ENCODE peak calls at places on chromosomes 3 and 15, in four cellular contexts. T is ovary, X is gastrocnemius medialis, H is GM13976. L is an unnamed sample.
A peak's percentile ranks its signal among the peaks of the same experiment; 100 is the strongest.

GRCh38 chr3:105444725-105445124 is 78.0 kb downstream of the ALCAM start:
- DNase-seq in T (no peak), X (no peak), H (no peak), L (no peak)

GRCh38 chr15:65338366-65338765 is 33.9 kb downstream of the RNU5B-1 start:
- DNase-seq in T (no peak), H (no peak), X (no peak), L (peak; percentile 64)

GRCh38 chr3:160837394-160837975 is 81.5 kb downstream of the PPM1L start:
- DNase-seq in T (no peak), X (no peak), H (no peak), L (peak; percentile 31)

GRCh38 chr3:43106293-43106628 is 382 bp upstream of the POMGNT2 start:
- DNase-seq in X (no peak), T (no peak), H (no peak), L (no peak)

GRCh38 chr3:52831500-52832301 is 1.2 kb upstream of the ITIH4 start:
- DNase-seq in X (peak; percentile 90), T (peak; percentile 40), H (no peak), L (peak; percentile 34)

GRCh38 chr3:2853627-2854026 is 256.5 kb downstream of the IL5RA start:
- DNase-seq in X (no peak), H (no peak), T (no peak), L (no peak)

GRCh38 chr3:69838696-69839515 is 99.6 kb downstream of the MITF start:
- DNase-seq in X (no peak), T (no peak), H (no peak), L (no peak)

GRCh38 chr3:194034556-194035336 is 101.2 kb upstream of the HES1 start:
- DNase-seq in T (no peak), H (no peak), X (no peak), L (peak; percentile 87)

GRCh38 chr15:73935547-73935946 is 9.3 kb downstream of the LOXL1 start:
- DNase-seq in H (no peak), T (no peak), X (no peak), L (no peak)

GRCh38 chr3:171309906-171310359 is 150.3 kb downstream of the TNIK start:
- DNase-seq in T (no peak), H (no peak), X (no peak), L (no peak)

GRCh38 chr3:124837065-124837464 is 50.1 kb downstream of the ITGB5 start:
- DNase-seq in X (no peak), T (no peak), H (no peak), L (peak; percentile 46)

DNA sequence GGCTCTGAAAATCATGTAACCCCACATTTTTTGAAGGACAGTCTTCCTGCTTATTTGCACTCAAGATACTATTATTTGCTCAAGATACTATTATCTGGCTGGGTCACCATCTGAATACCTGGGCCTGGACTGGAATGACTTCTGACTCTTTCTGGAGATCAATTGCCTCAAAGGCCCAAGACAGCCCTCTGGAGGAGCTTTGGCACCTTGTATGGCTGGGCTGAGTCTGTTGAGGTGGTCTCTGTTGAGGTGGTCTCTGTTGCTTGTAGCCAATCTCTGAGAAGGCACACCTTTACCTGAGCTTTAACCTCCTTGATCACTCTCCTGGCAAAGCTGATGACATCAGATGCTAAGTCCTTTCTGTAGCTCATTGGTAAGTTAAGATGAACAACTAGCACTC is 33.0 kb downstream of the SPATA12 start:
- DNase-seq in H (no peak), T (no peak), X (no peak), L (no peak)
- TF ChIP-seq CTCF in H (no peak), T (no peak), X (no peak), L (no peak)

DNA sequence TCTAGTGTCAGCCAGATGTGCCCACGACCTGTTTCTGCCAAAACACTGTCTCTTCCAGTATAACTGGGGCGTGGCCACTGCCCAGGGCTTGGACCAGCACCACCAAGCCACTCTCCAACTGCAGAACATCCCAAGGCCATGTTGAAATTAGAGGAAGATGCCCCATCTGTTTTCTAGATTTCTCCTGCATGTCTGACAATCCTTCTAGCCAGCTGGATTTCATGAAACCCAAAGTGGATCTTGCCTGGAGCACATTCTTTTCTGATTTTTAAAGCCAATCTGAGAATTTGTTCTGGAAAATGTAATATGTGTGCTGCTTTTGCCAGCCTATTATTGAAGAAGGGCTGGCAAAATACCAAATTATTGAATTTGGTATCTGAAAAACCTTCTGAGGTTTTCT is 182.5 kb downstream of the SLCO3A1 start:
- DNase-seq in X (no peak), H (no peak), T (no peak), L (no peak)
- TF ChIP-seq CTCF in X (no peak), H (no peak), T (no peak), L (no peak)

DNA sequence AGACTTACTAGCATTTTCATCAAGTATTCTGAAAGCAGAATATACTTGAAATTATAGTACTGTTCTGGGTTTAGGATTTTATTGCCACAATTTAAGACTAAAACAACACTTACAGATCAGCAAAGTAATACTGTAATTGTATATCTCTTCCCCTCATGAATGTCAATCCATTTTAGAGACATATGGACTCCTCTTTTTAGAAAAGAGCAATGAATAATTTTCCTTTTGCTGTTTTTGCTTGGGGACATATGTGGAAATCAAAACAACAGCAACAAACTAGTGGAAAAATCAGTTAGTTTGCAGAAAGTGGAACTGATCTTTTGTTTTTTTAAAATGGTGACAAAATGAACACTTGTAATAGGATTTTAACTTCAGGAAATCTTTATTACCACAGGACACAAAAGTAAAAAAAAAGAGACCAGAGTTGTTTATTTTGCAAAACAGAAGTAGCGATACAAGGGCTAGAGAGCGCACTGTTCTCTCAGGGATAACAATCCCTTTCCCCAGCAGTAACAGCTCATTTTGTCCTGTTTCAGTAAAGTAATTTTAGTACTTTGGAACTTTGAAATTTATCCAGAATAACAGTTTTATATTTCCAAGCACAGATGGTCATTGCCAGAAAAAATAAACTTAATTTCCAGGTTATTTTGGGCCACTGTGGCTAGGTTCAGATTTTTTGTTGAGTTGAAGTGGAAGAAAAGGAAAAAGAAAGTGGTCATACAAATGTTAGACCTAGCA is 17.1 kb downstream of the LEKR1 start:
- DNase-seq in H (no peak), T (no peak), X (no peak), L (no peak)
- TF ChIP-seq CTCF in H (no peak), T (no peak), X (no peak), L (no peak)

GRCh38 chr3:40720863-40721262 is 196.1 kb downstream of the ZNF621 start:
- DNase-seq in X (no peak), H (no peak), T (no peak), L (no peak)

GRCh38 chr3:40720351-40720750 is 195.6 kb downstream of the ZNF621 start:
- DNase-seq in H (no peak), T (no peak), X (no peak), L (no peak)

GRCh38 chr3:40718209-40718608 is 193.4 kb downstream of the ZNF621 start:
- DNase-seq in H (no peak), X (no peak), T (no peak), L (no peak)

GRCh38 chr3:40718681-40719080 is 193.9 kb downstream of the ZNF621 start:
- DNase-seq in H (peak; percentile 54), X (no peak), T (no peak), L (no peak)

GRCh38 chr3:40719660-40720287 is 195.0 kb downstream of the ZNF621 start:
- DNase-seq in H (no peak), X (no peak), T (no peak), L (no peak)
- TF ChIP-seq CTCF in H (no peak), X (no peak), T (no peak), L (peak; percentile 24)

GRCh38 chr3:122797291-122797690 is 2.4 kb downstream of the SLC49A4 start:
- DNase-seq in T (no peak), X (no peak), H (no peak), L (no peak)

GRCh38 chr3:122800838-122801237 is 6.0 kb downstream of the SLC49A4 start:
- DNase-seq in T (no peak), X (no peak), H (no peak), L (no peak)

GRCh38 chr3:122799322-122799721 is 4.5 kb downstream of the SLC49A4 start:
- DNase-seq in X (no peak), T (no peak), H (no peak), L (no peak)

GRCh38 chr3:122802323-122802722 is 7.5 kb downstream of the SLC49A4 start:
- DNase-seq in X (no peak), H (no peak), T (no peak), L (no peak)

GRCh38 chr3:122800031-122800430 is 5.2 kb downstream of the SLC49A4 start:
- DNase-seq in H (no peak), T (no peak), X (no peak), L (no peak)
- TF ChIP-seq CTCF in H (no peak), T (no peak), X (no peak), L (no peak)

DNA sequence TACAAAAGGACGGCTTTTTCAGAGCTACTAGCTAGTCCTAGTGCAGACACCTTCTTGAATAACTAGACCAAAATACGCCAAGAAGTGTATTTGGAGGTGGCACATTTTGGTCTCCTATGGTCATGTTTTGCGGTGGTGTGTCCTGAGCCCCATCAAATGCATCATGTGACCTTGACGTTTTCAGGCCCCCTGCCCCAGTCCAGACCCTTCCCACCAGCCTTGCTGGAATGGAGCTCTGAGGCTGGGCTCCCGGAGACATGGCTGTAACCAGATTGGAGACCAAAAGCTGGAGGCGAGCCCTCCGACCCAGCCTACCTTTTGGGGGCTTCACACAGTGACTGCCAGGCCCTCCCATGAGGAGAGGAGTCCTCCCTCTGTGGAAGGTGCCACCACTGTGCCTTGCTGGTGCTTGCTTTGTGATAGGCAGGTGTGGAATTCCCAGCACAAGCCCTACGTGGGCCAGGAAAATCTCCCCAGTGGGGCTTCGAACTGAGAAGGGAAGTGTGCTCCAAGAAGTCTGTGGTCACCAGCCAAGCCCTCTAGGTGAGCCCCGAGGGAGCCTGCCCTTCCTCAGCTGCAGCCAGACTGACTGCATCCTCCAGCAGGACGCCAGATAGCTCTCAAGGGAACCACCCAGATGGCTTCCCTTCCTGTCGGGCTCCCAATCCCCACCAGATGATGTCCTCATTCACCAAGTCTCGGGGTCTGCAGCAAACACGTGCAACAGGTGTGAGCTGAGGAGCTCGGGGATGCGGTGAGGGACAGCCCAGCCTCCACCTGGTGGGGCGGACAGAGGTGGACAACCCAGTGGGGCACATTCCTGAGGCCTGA is 126.2 kb downstream of the ASB7 start:
- DNase-seq in X (no peak), T (no peak), H (peak; percentile 6), L (no peak)
- TF ChIP-seq CTCF in X (no peak), T (no peak), H (no peak), L (no peak)

GRCh38 chr3:184175506-184175905 is 851 bp downstream of the AP2M1 start:
- DNase-seq in T (no peak), H (no peak), X (no peak), L (no peak)

GRCh38 chr3:184175981-184176376 is 1.3 kb downstream of the AP2M1 start:
- DNase-seq in T (no peak), X (no peak), H (no peak), L (no peak)

GRCh38 chr3:184173374-184173722 is 1.3 kb upstream of the AP2M1 start:
- DNase-seq in H (no peak), T (no peak), X (no peak), L (no peak)

GRCh38 chr3:184174278-184174645 is 393 bp upstream of the AP2M1 start:
- DNase-seq in T (no peak), X (no peak), H (no peak), L (no peak)

GRCh38 chr3:184174646-184175492 is at the start of gene AP2M1:
- DNase-seq in H (peak; percentile 95), T (peak; percentile 98), X (peak; percentile 98), L (peak; percentile 98)
- TF ChIP-seq CTCF in H (no peak), T (no peak), X (no peak), L (no peak)

DNA sequence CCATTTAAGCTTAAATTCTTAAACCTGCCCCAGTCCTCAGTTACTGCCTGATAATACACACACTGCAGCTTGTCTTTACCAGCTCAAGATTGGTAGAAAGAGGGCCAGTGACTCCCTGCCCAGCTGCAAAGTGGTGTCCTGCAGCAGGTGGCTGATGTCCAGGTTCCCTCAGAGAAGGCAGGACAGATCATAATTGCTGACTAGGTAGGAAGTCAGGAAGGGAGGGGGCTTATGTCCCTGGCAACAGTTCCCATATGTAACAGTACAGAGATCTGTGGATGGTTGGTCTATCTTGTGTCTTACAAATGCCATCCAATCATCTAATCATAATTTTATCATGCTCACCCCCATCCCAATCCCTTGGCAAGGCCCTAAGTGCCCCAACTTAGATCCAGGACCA is 492.1 kb upstream of the PPP2R3A start:
- DNase-seq in X (no peak), T (no peak), H (no peak), L (no peak)
- TF ChIP-seq CTCF in X (no peak), T (no peak), H (no peak), L (no peak)